ENCODE peak calls at places on chromosomes 3 and 15, in eight cellular contexts. X is AML-193; Z is CD4-positive, CD25-positive, alpha-beta regulatory T cell; U is EH; C is cerebellum; R is glutamatergic neuron; B is AG10803; T is CD4-positive, alpha-beta T cell. W is an unnamed sample.

GRCh38 chr15:93001881-93002280 is 87.1 kb downstream of the RGMA start:
- DNase-seq in C (no peak), U (no peak), X (no peak), T (no peak), R (no peak), Z (no peak), B (no peak), W (no peak)

GRCh38 chr3:71310595-71311319 is 272.8 kb downstream of the FOXP1 start:
- DNase-seq in T (no peak), X (no peak), C (no peak), R (no peak), U (peak; percentile 80), Z (no peak), B (peak; percentile 94), W (no peak)

GRCh38 chr15:29601811-29602210 is 220.5 kb downstream of the TJP1 start:
- DNase-seq in B (no peak), R (no peak), Z (no peak), U (peak; percentile 27), T (no peak), C (no peak), X (no peak), W (no peak)

GRCh38 chr3:148883163-148883562 is 18.1 kb downstream of the CPA3 start:
- DNase-seq in T (no peak), U (no peak), Z (no peak), B (no peak), X (no peak), C (no peak), R (no peak), W (peak; percentile 43)

GRCh38 chr15:79952329-79952728 is 18.7 kb downstream of the BCL2A1 start:
- DNase-seq in R (no peak), B (no peak), U (no peak), T (no peak), Z (no peak), X (peak; percentile 20), C (no peak), W (no peak)

GRCh38 chr3:44984335-44984734 is 8.3 kb downstream of the EXOSC7 start:
- DNase-seq in T (no peak), C (no peak), B (no peak), R (no peak), Z (no peak), U (no peak), X (peak; percentile 73), W (no peak)

GRCh38 chr3:117045143-117045542 is 335.6 kb downstream of the TUSC7 start:
- DNase-seq in B (no peak), U (peak; percentile 52), R (peak; percentile 44), Z (no peak), C (no peak), T (no peak), X (peak; percentile 32), W (no peak)

GRCh38 chr3:186318135-186318534 is 43.9 kb downstream of the DGKG start:
- DNase-seq in B (peak; percentile 46), R (no peak), X (no peak), C (no peak), T (no peak), Z (no peak), U (peak; percentile 75), W (no peak)

GRCh38 chr3:42712716-42713372 is 10.2 kb upstream of the HHATL start:
- DNase-seq in B (no peak), T (no peak), U (no peak), R (no peak), Z (no peak), C (no peak), X (no peak), W (no peak)

GRCh38 chr3:141403576-141403975 is 35.3 kb downstream of the ZBTB38 start:
- DNase-seq in U (no peak), B (peak; percentile 89), C (no peak), T (no peak), R (no peak), X (no peak), Z (no peak), W (no peak)

GRCh38 chr3:35727179-35727578 is 87.9 kb downstream of the ARPP21 start:
- DNase-seq in Z (no peak), R (no peak), T (no peak), X (no peak), B (no peak), C (no peak), U (no peak), W (no peak)

GRCh38 chr3:147514366-147514765 is 105.2 kb downstream of the ZIC1 start:
- DNase-seq in Z (no peak), R (no peak), U (no peak), C (no peak), B (no peak), T (no peak), X (no peak), W (no peak)

GRCh38 chr3:27521179-27521871 is 37.1 kb upstream of the SLC4A7 start:
- DNase-seq in T (no peak), R (no peak), U (peak; percentile 93), Z (no peak), B (peak; percentile 96), X (peak; percentile 87), C (no peak), W (no peak)

GRCh38 chr15:45612790-45613415 is 21.9 kb upstream of the SQOR start:
- DNase-seq in R (no peak), T (no peak), Z (no peak), X (no peak), C (no peak), U (peak; percentile 44), B (peak; percentile 43), W (no peak)

GRCh38 chr3:186452517-186452916 is 90.5 kb upstream of the DGKG start:
- DNase-seq in C (no peak), U (peak; percentile 90), T (no peak), B (peak; percentile 42), Z (no peak), R (no peak), X (no peak), W (no peak)

GRCh38 chr3:14142567-14143270 is 17.9 kb downstream of the TMEM43 start:
- DNase-seq in B (no peak), X (no peak), T (peak; percentile 76), R (no peak), U (no peak), Z (peak; percentile 68), C (no peak), W (no peak)

GRCh38 chr3:140441006-140441405 is 236.9 kb upstream of the TRIM42 start:
- DNase-seq in R (no peak), T (no peak), C (no peak), Z (no peak), X (no peak), B (no peak), U (peak; percentile 47), W (no peak)

GRCh38 chr3:186254676-186255665 is 107.1 kb downstream of the DGKG start:
- DNase-seq in B (no peak), C (no peak), Z (no peak), U (no peak), X (no peak), T (no peak), R (no peak), W (no peak)

GRCh38 chr15:31392761-31393401 is 66.2 kb downstream of the KLF13 start:
- DNase-seq in X (no peak), U (no peak), Z (no peak), C (no peak), B (no peak), R (peak; percentile 64), T (no peak), W (no peak)

GRCh38 chr3:15361494-15362214 is 29.3 kb upstream of the SH3BP5 start:
- DNase-seq in Z (no peak), C (no peak), U (peak; percentile 87), X (no peak), R (peak; percentile 19), T (no peak), B (peak; percentile 56), W (no peak)

GRCh38 chr3:32780071-32780734 is 37.6 kb upstream of the TRIM71 start:
- DNase-seq in X (no peak), T (no peak), R (no peak), C (no peak), B (no peak), Z (no peak), U (no peak), W (no peak)

GRCh38 chr15:80455668-80456442 is 51.7 kb downstream of the ARNT2 start:
- DNase-seq in T (peak; percentile 24), R (peak; percentile 49), C (peak; percentile 75), B (peak; percentile 96), U (peak; percentile 96), Z (peak; percentile 22), X (peak; percentile 39), W (peak; percentile 49)

GRCh38 chr15:63186065-63186464 is 3.3 kb upstream of the RAB8B start:
- DNase-seq in X (no peak), R (no peak), T (no peak), C (no peak), B (peak; percentile 76), Z (no peak), U (peak; percentile 93), W (no peak)

GRCh38 chr15:49918106-49918505 is 200.9 kb downstream of the ATP8B4 start:
- DNase-seq in C (no peak), U (peak; percentile 14), X (no peak), T (no peak), Z (no peak), B (peak; percentile 8), R (no peak), W (peak; percentile 13)

GRCh38 chr3:63993653-63994079 is 29.6 kb downstream of the PSMD6 start:
- DNase-seq in R (peak; percentile 72), X (peak; percentile 76), Z (peak; percentile 38), T (peak; percentile 43), B (peak; percentile 80), U (peak; percentile 80), C (peak; percentile 81), W (no peak)

GRCh38 chr3:171306631-171307030 is 153.6 kb downstream of the TNIK start:
- DNase-seq in X (no peak), U (peak; percentile 99), T (no peak), B (peak; percentile 95), Z (no peak), R (no peak), C (peak; percentile 50), W (no peak)

GRCh38 chr3:171417813-171418212 is 42.4 kb downstream of the TNIK start:
- DNase-seq in U (peak; percentile 91), Z (no peak), R (no peak), X (no peak), C (no peak), B (peak; percentile 79), T (no peak), W (no peak)

GRCh38 chr3:33315826-33316225 is 38.6 kb downstream of the FBXL2 start:
- DNase-seq in U (peak; percentile 70), B (peak; percentile 24), X (no peak), T (no peak), Z (no peak), C (no peak), R (no peak), W (no peak)

GRCh38 chr3:104133630-104134029 is 1233.1 kb upstream of the ALCAM start:
- DNase-seq in R (no peak), Z (no peak), U (no peak), X (no peak), T (no peak), B (no peak), C (no peak), W (no peak)

GRCh38 chr15:69505906-69506305 is 53.3 kb downstream of the RPLP1 start:
- DNase-seq in X (no peak), B (no peak), U (no peak), R (no peak), C (no peak), T (no peak), Z (no peak), W (no peak)

GRCh38 chr3:183122257-183122932 is 23.1 kb upstream of the MCCC1 start:
- DNase-seq in X (peak; percentile 73), B (peak; percentile 56), Z (no peak), U (peak; percentile 65), T (no peak), C (peak; percentile 68), R (no peak), W (no peak)

GRCh38 chr3:113697192-113698090 is 999 bp upstream of the USF3 start:
- DNase-seq in T (peak; percentile 33), R (peak; percentile 22), U (peak; percentile 9), B (peak; percentile 10), Z (peak; percentile 7), X (peak; percentile 34), C (peak; percentile 29), W (no peak)

GRCh38 chr15:72782274-72782992 is 1.1 kb downstream of the ADPGK start:
- DNase-seq in R (no peak), X (no peak), B (no peak), T (no peak), U (peak; percentile 16), C (no peak), Z (no peak), W (no peak)

GRCh38 chr3:32238027-32238815 is at the start of gene CMTM8:
- DNase-seq in Z (peak; percentile 61), B (no peak), C (peak; percentile 24), X (peak; percentile 9), R (peak; percentile 70), U (peak; percentile 18), T (peak; percentile 50), W (peak; percentile 25)